ENCODE peak calls at places on chromosomes 5 and 9, in six cellular contexts. One of them, this sample, is unnamed.

GRCh38 chr5:60829490-60830266 is 14.4 kb downstream of the ELOVL7 start:
- DNase-seq in HCT116: no peak
- DNase-seq in HepG2: no peak
- DNase-seq in K562: no peak
- DNase-seq in H1: no peak
- DNase-seq in GM12878: no peak
- DNase-seq in this sample: no peak

GRCh38 chr5:10607666-10608442 is 44.0 kb downstream of the ANKRD33B start:
- DNase-seq in HCT116: no peak
- DNase-seq in HepG2: no peak
- DNase-seq in K562: peak; percentile 66
- DNase-seq in H1: no peak
- DNase-seq in GM12878: peak; percentile 63
- DNase-seq in this sample: no peak

GRCh38 chr5:172881691-172882370 is 47.8 kb downstream of the ERGIC1 start:
- DNase-seq in HCT116: peak; percentile 10
- DNase-seq in HepG2: no peak
- DNase-seq in K562: peak; percentile 78
- DNase-seq in H1: no peak
- DNase-seq in GM12878: peak; percentile 72
- DNase-seq in this sample: no peak

GRCh38 chr5:176619203-176619568 is 9.2 kb upstream of the GPRIN1 start:
- DNase-seq in HCT116: peak; percentile 79
- DNase-seq in HepG2: peak; percentile 56
- DNase-seq in K562: peak; percentile 98
- DNase-seq in H1: peak; percentile 94
- DNase-seq in GM12878: no peak
- DNase-seq in this sample: peak; percentile 89

GRCh38 chr9:110935829-110936228 is 102.4 kb downstream of the LPAR1 start:
- DNase-seq in HCT116: no peak
- DNase-seq in HepG2: no peak
- DNase-seq in K562: no peak
- DNase-seq in H1: no peak
- DNase-seq in GM12878: no peak
- DNase-seq in this sample: no peak

GRCh38 chr5:175163586-175164275 is 280.3 kb downstream of the DRD1 start:
- DNase-seq in HCT116: no peak
- DNase-seq in HepG2: no peak
- DNase-seq in K562: no peak
- DNase-seq in H1: no peak
- DNase-seq in GM12878: no peak
- DNase-seq in this sample: no peak

GRCh38 chr9:134704499-134704898 is 62.9 kb downstream of the COL5A1 start:
- DNase-seq in HCT116: no peak
- DNase-seq in HepG2: no peak
- DNase-seq in K562: no peak
- DNase-seq in H1: no peak
- DNase-seq in GM12878: no peak
- DNase-seq in this sample: no peak

GRCh38 chr9:132892383-132892782 is 13.7 kb downstream of the SPACA9 start:
- DNase-seq in HCT116: no peak
- DNase-seq in HepG2: no peak
- DNase-seq in K562: no peak
- DNase-seq in H1: no peak
- DNase-seq in GM12878: no peak
- DNase-seq in this sample: no peak

GRCh38 chr5:64487283-64487682 is 18.5 kb upstream of the RGS7BP start:
- DNase-seq in HCT116: no peak
- DNase-seq in HepG2: no peak
- DNase-seq in K562: no peak
- DNase-seq in H1: no peak
- DNase-seq in GM12878: no peak
- DNase-seq in this sample: no peak

GRCh38 chr9:96565684-96566360 is 53.8 kb downstream of the CDC14B start:
- DNase-seq in HCT116: no peak
- DNase-seq in HepG2: no peak
- DNase-seq in K562: no peak
- DNase-seq in H1: no peak
- DNase-seq in GM12878: no peak
- DNase-seq in this sample: no peak

GRCh38 chr5:35617435-35618296 is at the start of gene SPEF2:
- DNase-seq in HCT116: peak; percentile 91
- DNase-seq in HepG2: peak; percentile 84
- DNase-seq in K562: peak; percentile 25
- DNase-seq in H1: peak; percentile 81
- DNase-seq in GM12878: no peak
- DNase-seq in this sample: peak; percentile 82

GRCh38 chr5:150036513-150036912 is 36.0 kb downstream of the HMGXB3 start:
- DNase-seq in HCT116: no peak
- DNase-seq in HepG2: no peak
- DNase-seq in K562: no peak
- DNase-seq in H1: no peak
- DNase-seq in GM12878: no peak
- DNase-seq in this sample: no peak

GRCh38 chr5:30600892-30601291 is 592.6 kb upstream of the CDH6 start:
- DNase-seq in HCT116: no peak
- DNase-seq in HepG2: no peak
- DNase-seq in K562: no peak
- DNase-seq in H1: no peak
- DNase-seq in GM12878: no peak
- DNase-seq in this sample: no peak

GRCh38 chr9:127135056-127135745 is 12.8 kb upstream of the ANGPTL2 start:
- DNase-seq in HCT116: no peak
- DNase-seq in HepG2: no peak
- DNase-seq in K562: no peak
- DNase-seq in H1: no peak
- DNase-seq in GM12878: no peak
- DNase-seq in this sample: no peak

GRCh38 chr9:116112236-116112635 is 41.4 kb upstream of the PAPPA start:
- DNase-seq in HCT116: no peak
- DNase-seq in HepG2: no peak
- DNase-seq in K562: no peak
- DNase-seq in H1: no peak
- DNase-seq in GM12878: no peak
- DNase-seq in this sample: no peak

GRCh38 chr5:74638776-74639537 is 1.6 kb downstream of the ENC1 start:
- DNase-seq in HCT116: no peak
- DNase-seq in HepG2: no peak
- DNase-seq in K562: no peak
- DNase-seq in H1: no peak
- DNase-seq in GM12878: peak; percentile 79
- DNase-seq in this sample: no peak

GRCh38 chr5:142671801-142672200 is 14.1 kb downstream of the FGF1 start:
- DNase-seq in HCT116: no peak
- DNase-seq in HepG2: no peak
- DNase-seq in K562: no peak
- DNase-seq in H1: no peak
- DNase-seq in GM12878: no peak
- DNase-seq in this sample: no peak

GRCh38 chr9:123478967-123479602 is 123.1 kb downstream of the CRB2 start:
- DNase-seq in HCT116: no peak
- DNase-seq in HepG2: no peak
- DNase-seq in K562: no peak
- DNase-seq in H1: no peak
- DNase-seq in GM12878: no peak
- DNase-seq in this sample: no peak

GRCh38 chr9:134661791-134662142 is 20.2 kb downstream of the COL5A1 start:
- DNase-seq in HCT116: no peak
- DNase-seq in HepG2: no peak
- DNase-seq in K562: no peak
- DNase-seq in H1: no peak
- DNase-seq in GM12878: no peak
- DNase-seq in this sample: no peak

GRCh38 chr9:70924905-70925547 is 196.4 kb downstream of the TRPM3 start:
- DNase-seq in HCT116: peak; percentile 48
- DNase-seq in HepG2: peak; percentile 56
- DNase-seq in K562: peak; percentile 18
- DNase-seq in H1: no peak
- DNase-seq in GM12878: no peak
- DNase-seq in this sample: peak; percentile 33

GRCh38 chr9:115241641-115242040 is 123.7 kb upstream of the TNC start:
- DNase-seq in HCT116: no peak
- DNase-seq in HepG2: no peak
- DNase-seq in K562: no peak
- DNase-seq in H1: no peak
- DNase-seq in GM12878: no peak
- DNase-seq in this sample: no peak

GRCh38 chr5:112109331-112109993 is 309.6 kb downstream of the EPB41L4A start:
- DNase-seq in HCT116: peak; percentile 12
- DNase-seq in HepG2: no peak
- DNase-seq in K562: no peak
- DNase-seq in H1: peak; percentile 57
- DNase-seq in GM12878: no peak
- DNase-seq in this sample: no peak

GRCh38 chr5:37836173-37837100 is 3.4 kb downstream of the GDNF start:
- DNase-seq in HCT116: no peak
- DNase-seq in HepG2: no peak
- DNase-seq in K562: no peak
- DNase-seq in H1: peak; percentile 77
- DNase-seq in GM12878: no peak
- DNase-seq in this sample: no peak

GRCh38 chr9:36135791-36136276 is 699 bp upstream of the GLIPR2 start:
- DNase-seq in HCT116: no peak
- DNase-seq in HepG2: no peak
- DNase-seq in K562: no peak
- DNase-seq in H1: peak; percentile 77
- DNase-seq in GM12878: no peak
- DNase-seq in this sample: no peak
- TF ChIP-seq ZNF274 in HCT116: no peak
- TF ChIP-seq ZNF274 in HepG2: no peak
- TF ChIP-seq ZNF274 in K562: no peak
- TF ChIP-seq ZNF274 in H1: no peak
- TF ChIP-seq ZNF274 in GM12878: no peak
- TF ChIP-seq ZNF274 in this sample: no peak

DNA sequence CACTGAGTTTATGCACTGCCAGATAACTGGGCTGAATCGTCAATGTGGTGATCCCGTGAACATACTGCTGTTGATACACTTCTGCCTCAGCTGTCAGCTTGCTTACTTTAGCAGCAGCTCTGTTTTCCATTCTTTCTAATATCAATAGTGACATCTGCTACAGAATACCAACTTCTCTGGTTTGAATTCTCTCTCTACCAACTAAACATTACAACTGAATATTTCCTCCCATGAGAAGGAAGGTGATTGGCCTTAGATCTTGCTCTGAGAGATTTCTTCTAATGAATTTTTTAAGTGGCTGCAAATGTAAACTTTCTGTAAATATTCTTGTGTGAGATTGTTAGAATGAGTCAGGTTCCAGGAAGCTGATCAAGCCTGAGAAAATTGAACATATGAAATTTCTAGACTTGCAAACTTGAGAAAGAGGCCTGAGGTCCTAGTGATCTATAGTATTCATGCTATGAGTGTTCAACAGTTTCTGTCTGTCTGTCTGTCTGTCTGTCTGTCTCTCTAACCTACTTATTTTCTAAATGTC is 205.5 kb upstream of the CDKN2B start:
- DNase-seq in HCT116: no peak
- DNase-seq in HepG2: no peak
- DNase-seq in K562: no peak
- DNase-seq in H1: no peak
- DNase-seq in GM12878: no peak
- DNase-seq in this sample: no peak
- TF ChIP-seq ZNF274 in HCT116: no peak
- TF ChIP-seq ZNF274 in HepG2: no peak
- TF ChIP-seq ZNF274 in K562: no peak
- TF ChIP-seq ZNF274 in H1: no peak
- TF ChIP-seq ZNF274 in GM12878: no peak
- TF ChIP-seq ZNF274 in this sample: no peak

GRCh38 chr5:122316652-122317051 is 4.6 kb downstream of the SNCAIP start:
- DNase-seq in HCT116: no peak
- DNase-seq in HepG2: no peak
- DNase-seq in K562: no peak
- DNase-seq in H1: no peak
- DNase-seq in GM12878: no peak
- DNase-seq in this sample: no peak

GRCh38 chr5:122313941-122314340 is 1.9 kb downstream of the SNCAIP start:
- DNase-seq in HCT116: no peak
- DNase-seq in HepG2: no peak
- DNase-seq in K562: no peak
- DNase-seq in H1: no peak
- DNase-seq in GM12878: no peak
- DNase-seq in this sample: no peak

GRCh38 chr5:122312670-122312988 is 592 bp downstream of the SNCAIP start:
- DNase-seq in HCT116: no peak
- DNase-seq in HepG2: no peak
- DNase-seq in K562: no peak
- DNase-seq in H1: no peak
- DNase-seq in GM12878: no peak
- DNase-seq in this sample: no peak

GRCh38 chr5:122313001-122313402 is 965 bp downstream of the SNCAIP start:
- DNase-seq in HCT116: no peak
- DNase-seq in HepG2: no peak
- DNase-seq in K562: no peak
- DNase-seq in H1: no peak
- DNase-seq in GM12878: no peak
- DNase-seq in this sample: no peak

DNA sequence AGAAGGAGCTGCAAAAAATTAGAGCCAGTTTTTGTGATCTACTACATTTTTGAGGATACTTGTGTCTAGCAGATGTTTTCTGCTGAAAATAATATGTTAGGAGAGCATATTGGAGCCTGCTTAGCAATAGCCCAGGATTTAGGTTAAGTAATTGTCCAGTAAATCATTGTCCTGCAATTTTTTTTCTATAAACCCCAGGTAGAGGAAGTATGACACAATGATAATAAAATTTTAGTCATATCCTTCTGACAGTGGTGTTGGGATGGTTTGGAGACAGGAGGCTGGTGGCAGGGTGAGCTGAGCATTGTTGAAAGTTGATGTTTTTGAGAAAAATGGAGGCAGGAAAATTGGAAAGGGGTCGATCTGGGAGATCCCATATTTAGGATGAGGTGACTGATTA is 3.5 kb downstream of the SNCAIP start:
- DNase-seq in HCT116: no peak
- DNase-seq in HepG2: no peak
- DNase-seq in K562: no peak
- DNase-seq in H1: no peak
- DNase-seq in GM12878: no peak
- DNase-seq in this sample: no peak
- TF ChIP-seq ZNF274 in HCT116: no peak
- TF ChIP-seq ZNF274 in HepG2: no peak
- TF ChIP-seq ZNF274 in K562: no peak
- TF ChIP-seq ZNF274 in H1: no peak
- TF ChIP-seq ZNF274 in GM12878: no peak
- TF ChIP-seq ZNF274 in this sample: no peak

DNA sequence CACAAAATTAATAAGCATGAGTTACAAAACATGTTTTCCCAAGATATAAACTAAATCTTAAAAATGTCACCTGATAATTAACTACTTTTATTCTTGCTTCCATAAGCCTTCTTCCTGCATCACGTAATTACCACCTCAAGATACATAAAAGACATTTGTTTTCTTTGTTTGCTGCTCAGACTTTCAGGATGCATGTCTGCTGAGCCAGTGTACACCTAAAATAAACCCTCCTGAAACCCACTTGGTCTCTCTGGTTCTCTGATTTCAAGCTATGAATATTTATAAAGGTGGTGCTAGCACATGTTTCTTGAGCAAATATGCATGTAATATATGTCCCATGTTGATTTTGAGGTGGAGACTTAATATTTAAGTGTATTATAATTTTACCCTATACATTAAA is 1627.7 kb upstream of the CDH9 start:
- DNase-seq in HCT116: no peak
- DNase-seq in HepG2: no peak
- DNase-seq in K562: no peak
- DNase-seq in H1: no peak
- DNase-seq in GM12878: no peak
- DNase-seq in this sample: no peak
- TF ChIP-seq ZNF274 in HCT116: no peak
- TF ChIP-seq ZNF274 in HepG2: no peak
- TF ChIP-seq ZNF274 in K562: no peak
- TF ChIP-seq ZNF274 in H1: no peak
- TF ChIP-seq ZNF274 in GM12878: no peak
- TF ChIP-seq ZNF274 in this sample: no peak

This sample was measured in NT2/D1.